ENCODE peak calls at places on chromosomes 4 and X, in eight cellular contexts. One of them, this sample, is unnamed.

GRCh38 chrX:151938172-151938571 is 25.5 kb downstream of the MAGEA4 start:
- DNase-seq in stomach: no peak
- DNase-seq in right lobe of liver: no peak
- DNase-seq in naive thymus-derived CD4-positive, alpha-beta T cell: no peak
- DNase-seq in fibroblast of lung: no peak
- DNase-seq in endothelial cell of umbilical vein: no peak
- DNase-seq in PC-3: no peak
- DNase-seq in H1: no peak
- DNase-seq in this sample: no peak

GRCh38 chrX:109635151-109635550 is 10.2 kb upstream of the KCNE5 start:
- DNase-seq in stomach: no peak
- DNase-seq in right lobe of liver: no peak
- DNase-seq in naive thymus-derived CD4-positive, alpha-beta T cell: no peak
- DNase-seq in fibroblast of lung: no peak
- DNase-seq in endothelial cell of umbilical vein: peak; percentile 31
- DNase-seq in PC-3: peak; percentile 39
- DNase-seq in H1: no peak
- DNase-seq in this sample: no peak

GRCh38 chr4:159292137-159292896 is 189.4 kb downstream of the RAPGEF2 start:
- DNase-seq in stomach: no peak
- DNase-seq in right lobe of liver: no peak
- DNase-seq in naive thymus-derived CD4-positive, alpha-beta T cell: no peak
- DNase-seq in fibroblast of lung: no peak
- DNase-seq in endothelial cell of umbilical vein: no peak
- DNase-seq in PC-3: peak; percentile 55
- DNase-seq in H1: no peak
- DNase-seq in this sample: no peak

GRCh38 chrX:110208092-110208491 is 109.8 kb downstream of the AMMECR1 start:
- DNase-seq in stomach: no peak
- DNase-seq in right lobe of liver: no peak
- DNase-seq in naive thymus-derived CD4-positive, alpha-beta T cell: no peak
- DNase-seq in fibroblast of lung: no peak
- DNase-seq in endothelial cell of umbilical vein: no peak
- DNase-seq in PC-3: peak; percentile 24
- DNase-seq in H1: no peak
- DNase-seq in this sample: no peak

GRCh38 chr4:145734576-145735329 is 54.8 kb downstream of the C4orf51 start:
- DNase-seq in stomach: peak; percentile 62
- DNase-seq in right lobe of liver: no peak
- DNase-seq in naive thymus-derived CD4-positive, alpha-beta T cell: no peak
- DNase-seq in fibroblast of lung: peak; percentile 99
- DNase-seq in endothelial cell of umbilical vein: peak; percentile 94
- DNase-seq in PC-3: peak; percentile 98
- DNase-seq in H1: no peak
- DNase-seq in this sample: no peak

GRCh38 chrX:102669526-102669925 is 18.2 kb downstream of the GPRASP1 start:
- DNase-seq in stomach: no peak
- DNase-seq in right lobe of liver: no peak
- DNase-seq in naive thymus-derived CD4-positive, alpha-beta T cell: no peak
- DNase-seq in fibroblast of lung: peak; percentile 18
- DNase-seq in endothelial cell of umbilical vein: peak; percentile 47
- DNase-seq in PC-3: no peak
- DNase-seq in H1: no peak
- DNase-seq in this sample: no peak

GRCh38 chr4:51890760-51891159 is 47.8 kb downstream of the DCUN1D4 start:
- DNase-seq in stomach: no peak
- DNase-seq in right lobe of liver: no peak
- DNase-seq in naive thymus-derived CD4-positive, alpha-beta T cell: no peak
- DNase-seq in fibroblast of lung: no peak
- DNase-seq in endothelial cell of umbilical vein: no peak
- DNase-seq in PC-3: no peak
- DNase-seq in H1: no peak
- DNase-seq in this sample: no peak

GRCh38 chrX:39396358-39396995 is 595.2 kb downstream of the MID1IP1 start:
- DNase-seq in stomach: no peak
- DNase-seq in right lobe of liver: no peak
- DNase-seq in naive thymus-derived CD4-positive, alpha-beta T cell: no peak
- DNase-seq in fibroblast of lung: no peak
- DNase-seq in endothelial cell of umbilical vein: no peak
- DNase-seq in PC-3: no peak
- DNase-seq in H1: no peak
- DNase-seq in this sample: no peak

GRCh38 chr4:66023061-66023460 is 352.8 kb upstream of the EPHA5 start:
- DNase-seq in stomach: no peak
- DNase-seq in right lobe of liver: no peak
- DNase-seq in naive thymus-derived CD4-positive, alpha-beta T cell: no peak
- DNase-seq in fibroblast of lung: peak; percentile 19
- DNase-seq in endothelial cell of umbilical vein: no peak
- DNase-seq in PC-3: no peak
- DNase-seq in H1: no peak
- DNase-seq in this sample: no peak

GRCh38 chrX:97685753-97686152 is 802.0 kb downstream of the RPA4 start:
- DNase-seq in stomach: no peak
- DNase-seq in right lobe of liver: no peak
- DNase-seq in naive thymus-derived CD4-positive, alpha-beta T cell: no peak
- DNase-seq in fibroblast of lung: peak; percentile 23
- DNase-seq in endothelial cell of umbilical vein: peak; percentile 47
- DNase-seq in PC-3: peak; percentile 62
- DNase-seq in H1: no peak
- DNase-seq in this sample: no peak

GRCh38 chrX:13598877-13599276 is 29.5 kb downstream of the EGFL6 start:
- DNase-seq in stomach: no peak
- DNase-seq in right lobe of liver: no peak
- DNase-seq in naive thymus-derived CD4-positive, alpha-beta T cell: no peak
- DNase-seq in fibroblast of lung: no peak
- DNase-seq in endothelial cell of umbilical vein: peak; percentile 1
- DNase-seq in PC-3: peak; percentile 41
- DNase-seq in H1: no peak
- DNase-seq in this sample: no peak

GRCh38 chr4:85700362-85700761 is 225.4 kb downstream of the ARHGAP24 start:
- DNase-seq in stomach: no peak
- DNase-seq in right lobe of liver: no peak
- DNase-seq in naive thymus-derived CD4-positive, alpha-beta T cell: no peak
- DNase-seq in fibroblast of lung: no peak
- DNase-seq in endothelial cell of umbilical vein: no peak
- DNase-seq in PC-3: no peak
- DNase-seq in H1: no peak
- DNase-seq in this sample: no peak

GRCh38 chr4:95155759-95156451 is 392.9 kb downstream of the UNC5C start:
- DNase-seq in stomach: no peak
- DNase-seq in right lobe of liver: no peak
- DNase-seq in naive thymus-derived CD4-positive, alpha-beta T cell: peak; percentile 69
- DNase-seq in fibroblast of lung: peak; percentile 60
- DNase-seq in endothelial cell of umbilical vein: peak; percentile 52
- DNase-seq in PC-3: peak; percentile 54
- DNase-seq in H1: no peak
- DNase-seq in this sample: no peak

GRCh38 chrX:26581086-26581485 is 365.1 kb downstream of the MAGEB5 start:
- DNase-seq in stomach: no peak
- DNase-seq in right lobe of liver: no peak
- DNase-seq in naive thymus-derived CD4-positive, alpha-beta T cell: no peak
- DNase-seq in fibroblast of lung: no peak
- DNase-seq in endothelial cell of umbilical vein: no peak
- DNase-seq in PC-3: no peak
- DNase-seq in H1: no peak
- DNase-seq in this sample: no peak

GRCh38 chr4:77631276-77631675 is 25.7 kb downstream of the CXCL13 start:
- DNase-seq in stomach: no peak
- DNase-seq in right lobe of liver: peak; percentile 68
- DNase-seq in naive thymus-derived CD4-positive, alpha-beta T cell: no peak
- DNase-seq in fibroblast of lung: no peak
- DNase-seq in endothelial cell of umbilical vein: no peak
- DNase-seq in PC-3: no peak
- DNase-seq in H1: no peak
- DNase-seq in this sample: no peak

GRCh38 chr4:127203561-127204260 is 429.0 kb upstream of the INTU start:
- DNase-seq in stomach: no peak
- DNase-seq in right lobe of liver: no peak
- DNase-seq in naive thymus-derived CD4-positive, alpha-beta T cell: no peak
- DNase-seq in fibroblast of lung: peak; percentile 84
- DNase-seq in endothelial cell of umbilical vein: no peak
- DNase-seq in PC-3: peak; percentile 31
- DNase-seq in H1: no peak
- DNase-seq in this sample: no peak

GRCh38 chr4:101027721-101028120 is 319.6 kb downstream of the PPP3CA start:
- DNase-seq in stomach: no peak
- DNase-seq in right lobe of liver: no peak
- DNase-seq in naive thymus-derived CD4-positive, alpha-beta T cell: no peak
- DNase-seq in fibroblast of lung: peak; percentile 76
- DNase-seq in endothelial cell of umbilical vein: no peak
- DNase-seq in PC-3: no peak
- DNase-seq in H1: no peak
- DNase-seq in this sample: no peak

GRCh38 chr4:139144161-139144859 is 32.7 kb downstream of the ELF2 start:
- DNase-seq in stomach: peak; percentile 57
- DNase-seq in right lobe of liver: no peak
- DNase-seq in naive thymus-derived CD4-positive, alpha-beta T cell: no peak
- DNase-seq in fibroblast of lung: peak; percentile 73
- DNase-seq in endothelial cell of umbilical vein: no peak
- DNase-seq in PC-3: peak; percentile 28
- DNase-seq in H1: no peak
- DNase-seq in this sample: no peak

GRCh38 chr4:10461091-10461849 is 4.0 kb upstream of the ZNF518B start:
- DNase-seq in stomach: peak; percentile 62
- DNase-seq in right lobe of liver: peak; percentile 68
- DNase-seq in naive thymus-derived CD4-positive, alpha-beta T cell: peak; percentile 80
- DNase-seq in fibroblast of lung: peak; percentile 53
- DNase-seq in endothelial cell of umbilical vein: peak; percentile 67
- DNase-seq in PC-3: no peak
- DNase-seq in H1: no peak
- DNase-seq in this sample: peak; percentile 81

GRCh38 chr4:30865676-30866075 is 145.5 kb downstream of the PCDH7 start:
- DNase-seq in stomach: no peak
- DNase-seq in right lobe of liver: no peak
- DNase-seq in naive thymus-derived CD4-positive, alpha-beta T cell: no peak
- DNase-seq in fibroblast of lung: peak; percentile 61
- DNase-seq in endothelial cell of umbilical vein: no peak
- DNase-seq in PC-3: no peak
- DNase-seq in H1: no peak
- DNase-seq in this sample: no peak

GRCh38 chr4:30866444-30866843 is 146.3 kb downstream of the PCDH7 start:
- DNase-seq in stomach: no peak
- DNase-seq in right lobe of liver: no peak
- DNase-seq in naive thymus-derived CD4-positive, alpha-beta T cell: no peak
- DNase-seq in fibroblast of lung: peak; percentile 70
- DNase-seq in endothelial cell of umbilical vein: peak; percentile 63
- DNase-seq in PC-3: no peak
- DNase-seq in H1: no peak
- DNase-seq in this sample: no peak

GRCh38 chr4:30863031-30863430 is 142.9 kb downstream of the PCDH7 start:
- DNase-seq in stomach: no peak
- DNase-seq in right lobe of liver: no peak
- DNase-seq in naive thymus-derived CD4-positive, alpha-beta T cell: no peak
- DNase-seq in fibroblast of lung: peak; percentile 85
- DNase-seq in endothelial cell of umbilical vein: peak; percentile 80
- DNase-seq in PC-3: peak; percentile 22
- DNase-seq in H1: no peak
- DNase-seq in this sample: no peak

GRCh38 chr4:30860983-30861382 is 140.8 kb downstream of the PCDH7 start:
- DNase-seq in stomach: no peak
- DNase-seq in right lobe of liver: no peak
- DNase-seq in naive thymus-derived CD4-positive, alpha-beta T cell: no peak
- DNase-seq in fibroblast of lung: no peak
- DNase-seq in endothelial cell of umbilical vein: no peak
- DNase-seq in PC-3: peak; percentile 43
- DNase-seq in H1: no peak
- DNase-seq in this sample: no peak

DNA sequence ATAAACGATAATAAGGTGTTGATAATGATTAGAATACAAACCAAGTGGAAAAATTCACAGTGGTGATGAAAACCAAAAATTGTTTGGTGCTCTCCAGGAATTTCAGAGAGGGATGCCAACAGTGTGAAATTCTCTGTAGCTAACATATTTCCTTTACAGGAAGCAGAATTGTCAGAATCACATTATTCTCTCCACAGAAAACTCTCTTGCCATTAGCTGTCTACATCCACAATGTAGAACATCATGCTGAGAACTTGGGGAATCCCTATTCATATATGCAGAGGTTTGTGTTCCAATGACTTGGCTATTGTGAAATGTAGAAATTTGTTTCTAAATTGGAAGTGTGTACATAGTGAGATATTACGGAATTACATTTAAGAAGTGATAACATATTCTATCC is 142.0 kb downstream of the PCDH7 start:
- DNase-seq in stomach: no peak
- DNase-seq in right lobe of liver: no peak
- DNase-seq in naive thymus-derived CD4-positive, alpha-beta T cell: no peak
- DNase-seq in fibroblast of lung: no peak
- DNase-seq in endothelial cell of umbilical vein: no peak
- DNase-seq in PC-3: no peak
- DNase-seq in H1: no peak
- DNase-seq in this sample: no peak
- H3K4me1 ChIP-seq in stomach: no peaks in the 10 kb centered on the region
- H3K4me1 ChIP-seq in right lobe of liver: no peaks in the 10 kb centered on the region
- H3K4me1 ChIP-seq in naive thymus-derived CD4-positive, alpha-beta T cell: no peaks in the 10 kb centered on the region
- H3K4me1 ChIP-seq in fibroblast of lung: peaks cover 3% of the 10 kb centered on the region
- H3K4me1 ChIP-seq in endothelial cell of umbilical vein: peaks cover 12% of the 10 kb centered on the region
- H3K4me1 ChIP-seq in PC-3: peaks cover 1% of the 10 kb centered on the region
- H3K4me1 ChIP-seq in H1: no peaks in the 10 kb centered on the region
- H3K4me1 ChIP-seq in this sample: no peaks in the 10 kb centered on the region

DNA sequence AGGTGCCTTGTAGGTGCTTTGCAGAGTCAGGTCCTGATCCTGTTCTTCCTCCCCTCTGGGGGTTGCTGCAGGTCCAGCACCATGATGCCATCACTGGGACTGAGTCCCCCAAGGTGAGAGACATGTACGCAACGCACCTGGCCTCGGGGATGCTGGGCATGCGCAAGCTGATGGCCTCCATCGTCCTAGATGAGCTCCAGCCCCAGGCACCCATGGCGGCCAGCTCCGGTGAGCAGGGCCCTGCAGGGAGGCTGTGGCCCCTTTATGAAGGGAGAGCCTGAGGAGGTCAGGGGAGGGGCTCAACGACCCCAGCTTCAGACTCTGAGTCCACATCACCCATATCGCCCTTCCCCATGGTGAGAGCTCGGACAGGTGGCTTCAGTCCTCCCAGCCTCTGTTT is 23.1 kb downstream of the MAN2B2 start:
- DNase-seq in stomach: no peak
- DNase-seq in right lobe of liver: no peak
- DNase-seq in naive thymus-derived CD4-positive, alpha-beta T cell: no peak
- DNase-seq in fibroblast of lung: no peak
- DNase-seq in endothelial cell of umbilical vein: no peak
- DNase-seq in PC-3: no peak
- DNase-seq in H1: no peak
- DNase-seq in this sample: no peak
- H3K4me3 ChIP-seq in stomach: no peak overlapping the region
- H3K4me3 ChIP-seq in right lobe of liver: no peak overlapping the region
- H3K4me3 ChIP-seq in naive thymus-derived CD4-positive, alpha-beta T cell: no peak overlapping the region
- H3K4me3 ChIP-seq in fibroblast of lung: no peak overlapping the region
- H3K4me3 ChIP-seq in endothelial cell of umbilical vein: no peak overlapping the region
- H3K4me3 ChIP-seq in PC-3: no peak overlapping the region
- H3K4me3 ChIP-seq in H1: no peak overlapping the region
- H3K4me3 ChIP-seq in this sample: no peak overlapping the region

GRCh38 chr4:25923745-25924144 is 9.7 kb downstream of the SMIM20 start:
- DNase-seq in stomach: no peak
- DNase-seq in right lobe of liver: no peak
- DNase-seq in naive thymus-derived CD4-positive, alpha-beta T cell: no peak
- DNase-seq in fibroblast of lung: no peak
- DNase-seq in endothelial cell of umbilical vein: no peak
- DNase-seq in PC-3: no peak
- DNase-seq in H1: no peak
- DNase-seq in this sample: no peak
- H3K27ac ChIP-seq in stomach: no peak overlapping the region
- H3K27ac ChIP-seq in right lobe of liver: no peak overlapping the region
- H3K27ac ChIP-seq in naive thymus-derived CD4-positive, alpha-beta T cell: no peak overlapping the region
- H3K27ac ChIP-seq in fibroblast of lung: no peak overlapping the region
- H3K27ac ChIP-seq in endothelial cell of umbilical vein: no peak overlapping the region
- H3K27ac ChIP-seq in PC-3: no peak overlapping the region
- H3K27ac ChIP-seq in H1: no peak overlapping the region
- H3K27ac ChIP-seq in this sample: no peak overlapping the region

GRCh38 chr4:2852481-2852881 is 8.8 kb downstream of the ADD1 start:
- DNase-seq in stomach: no peak
- DNase-seq in right lobe of liver: no peak
- DNase-seq in naive thymus-derived CD4-positive, alpha-beta T cell: peak; percentile 50
- DNase-seq in fibroblast of lung: no peak
- DNase-seq in endothelial cell of umbilical vein: no peak
- DNase-seq in PC-3: no peak
- DNase-seq in H1: no peak
- DNase-seq in this sample: peak; percentile 24
- H3K4me1 ChIP-seq in stomach: peaks cover 61% of the 10 kb centered on the region
- H3K4me1 ChIP-seq in right lobe of liver: peaks cover 31% of the 10 kb centered on the region
- H3K4me1 ChIP-seq in naive thymus-derived CD4-positive, alpha-beta T cell: peaks cover 46% of the 10 kb centered on the region
- H3K4me1 ChIP-seq in fibroblast of lung: peaks cover 8% of the 10 kb centered on the region
- H3K4me1 ChIP-seq in endothelial cell of umbilical vein: no peaks in the 10 kb centered on the region
- H3K4me1 ChIP-seq in PC-3: no peaks in the 10 kb centered on the region
- H3K4me1 ChIP-seq in H1: peaks cover 3% of the 10 kb centered on the region
- H3K4me1 ChIP-seq in this sample: peaks cover 78% of the 10 kb centered on the region

This sample was measured in CD8-positive, alpha-beta memory T cell.